ENCODE peak calls at places on chromosomes 12 and 14, in six cellular contexts. Y is H1, S is GM12878, O is SK-N-SH, X is K562, M is HepG2. H is an unnamed sample.
A peak's percentile ranks its signal among the peaks of the same experiment; 100 is the strongest.

GRCh38 chr14:49982082-49982481 is 89.2 kb downstream of the ARF6 start:
- DNase-seq in Y (no peak), S (no peak), O (no peak), X (no peak), M (no peak), H (no peak)

GRCh38 chr12:111112699-111113098 is 192.3 kb upstream of the MYL2 start:
- DNase-seq in Y (no peak), S (no peak), O (no peak), X (no peak), M (no peak), H (no peak)

GRCh38 chr12:77124767-77125166 is 59.4 kb upstream of the E2F7 start:
- DNase-seq in Y (no peak), S (no peak), O (no peak), X (no peak), M (no peak), H (no peak)

GRCh38 chr12:10716704-10717315 is 6.3 kb downstream of the YBX3 start:
- DNase-seq in Y (no peak), S (no peak), O (no peak), X (no peak), M (no peak), H (peak; percentile 69)

GRCh38 chr14:94689985-94690400 is 77.8 kb downstream of the SERPINA3 start:
- DNase-seq in Y (no peak), S (no peak), O (no peak), X (no peak), M (no peak), H (no peak)

GRCh38 chr12:90275088-90275487 is 566.5 kb upstream of the ATP2B1 start:
- DNase-seq in Y (no peak), S (no peak), O (no peak), X (no peak), M (no peak), H (no peak)

GRCh38 chr12:24997970-24998582 is 49.2 kb upstream of the BCAT1 start:
- DNase-seq in Y (no peak), S (peak; percentile 92), O (no peak), X (no peak), M (no peak), H (no peak)

GRCh38 chr12:132312516-132312915 is 16.9 kb downstream of the GALNT9 start:
- DNase-seq in Y (no peak), S (no peak), O (no peak), X (no peak), M (no peak), H (no peak)

GRCh38 chr12:70875628-70876027 is 44.9 kb downstream of the PTPRR start:
- DNase-seq in Y (no peak), S (no peak), O (no peak), X (no peak), M (no peak), H (no peak)

GRCh38 chr14:29810657-29811056 is 117.0 kb downstream of the PRKD1 start:
- DNase-seq in Y (no peak), S (no peak), O (no peak), X (no peak), M (no peak), H (no peak)

GRCh38 chr14:94020267-94020666 is 5.9 kb upstream of the OTUB2 start:
- DNase-seq in Y (no peak), S (no peak), O (no peak), X (no peak), M (no peak), H (no peak)

GRCh38 chr14:25110101-25110500 is 60.2 kb upstream of the STXBP6 start:
- DNase-seq in Y (no peak), S (no peak), O (no peak), X (no peak), M (no peak), H (no peak)

GRCh38 chr14:73752297-73752992 is 38.3 kb upstream of the PNMA1 start:
- DNase-seq in Y (no peak), S (no peak), O (peak; percentile 76), X (no peak), M (no peak), H (peak; percentile 53)

GRCh38 chr14:54252072-54252730 is 144.6 kb upstream of the CDKN3 start:
- DNase-seq in Y (no peak), S (no peak), O (no peak), X (no peak), M (peak; percentile 63), H (peak; percentile 8)

GRCh38 chr14:71400821-71401447 is 493.7 kb downstream of the PCNX1 start:
- DNase-seq in Y (no peak), S (peak; percentile 40), O (no peak), X (no peak), M (no peak), H (no peak)

GRCh38 chr12:111699-112591 is 45.4 kb downstream of the IQSEC3 start:
- DNase-seq in Y (no peak), S (peak; percentile 7), O (no peak), X (peak; percentile 38), M (no peak), H (no peak)

GRCh38 chr12:28963554-28963953 is 185.5 kb upstream of the FAR2 start:
- DNase-seq in Y (no peak), S (no peak), O (no peak), X (no peak), M (no peak), H (no peak)

GRCh38 chr14:93200553-93200952 is 6.3 kb downstream of the GON7 start:
- DNase-seq in Y (no peak), S (no peak), O (no peak), X (no peak), M (peak; percentile 43), H (no peak)

GRCh38 chr12:115835445-115835844 is 442.0 kb downstream of the MED13L start:
- DNase-seq in Y (no peak), S (no peak), O (peak; percentile 40), X (no peak), M (no peak), H (no peak)

GRCh38 chr14:68247867-68248266 is 428.3 kb downstream of the RAD51B start:
- DNase-seq in Y (no peak), S (no peak), O (no peak), X (no peak), M (no peak), H (no peak)

DNA sequence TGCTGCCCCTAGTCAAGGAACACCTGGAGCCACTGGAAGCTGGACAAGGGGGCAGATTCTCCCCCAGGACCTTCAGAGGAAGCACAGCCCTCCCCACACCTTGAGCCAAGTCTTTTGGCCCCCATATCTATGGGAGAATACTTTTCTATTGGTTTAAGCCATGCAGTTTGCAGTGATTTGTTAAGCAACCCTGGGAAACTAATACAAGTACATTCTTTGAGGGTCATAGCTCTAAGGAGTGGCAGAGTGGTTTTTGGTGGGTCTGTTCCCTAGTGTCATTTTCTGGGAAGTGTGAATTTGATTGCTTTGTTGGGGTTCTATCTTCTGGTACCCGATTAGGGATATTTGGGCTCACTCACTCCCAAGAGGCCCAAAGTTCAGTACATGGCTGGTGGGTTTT is 50.8 kb upstream of the PTCSC3 start:
- DNase-seq in Y (no peak), S (no peak), O (no peak), X (no peak), M (no peak), H (no peak)
- TF ChIP-seq CTCF in Y (no peak), S (no peak), O (no peak), X (no peak), M (no peak), H (no peak)

DNA sequence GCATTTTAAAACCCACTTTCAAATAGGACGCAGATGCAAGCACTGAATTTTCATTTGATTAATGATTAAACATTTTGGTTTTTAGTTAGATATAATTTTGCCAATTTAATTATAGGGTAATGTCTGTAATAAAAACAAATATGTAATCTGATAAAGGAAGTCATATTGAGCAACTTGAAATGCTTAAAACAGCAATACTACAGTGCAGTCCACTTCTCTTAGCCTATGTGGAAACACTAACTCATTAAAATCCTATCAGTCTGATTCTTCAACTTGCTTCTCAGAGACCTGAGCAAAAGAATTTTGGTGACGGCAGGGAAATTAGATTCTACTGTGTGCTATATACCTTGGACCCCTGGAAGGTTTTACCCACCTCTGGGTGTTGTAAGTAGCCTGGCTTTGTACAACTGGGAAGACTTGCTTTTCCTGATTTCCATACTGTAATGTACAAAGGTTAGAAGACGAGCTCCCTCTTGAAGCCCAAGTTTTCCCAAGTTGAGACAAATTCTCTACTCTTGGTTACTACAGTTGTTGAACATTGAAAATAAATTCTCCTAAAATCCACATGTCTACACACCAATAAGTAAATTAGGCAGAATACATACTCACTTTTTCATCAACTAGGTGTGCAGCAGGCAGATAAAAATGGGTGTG is 4.2 kb downstream of the TRHDE start:
- DNase-seq in Y (no peak), S (no peak), O (no peak), X (no peak), M (no peak), H (no peak)
- TF ChIP-seq CHD2 in Y (no peak), S (no peak), O (no peak), X (no peak), M (no peak), H (no peak)

GRCh38 chr12:95365912-95366311 is 108.0 kb upstream of the METAP2 start:
- DNase-seq in Y (no peak), S (no peak), O (no peak), X (no peak), M (no peak), H (no peak)

GRCh38 chr12:95368931-95369330 is 105.0 kb upstream of the METAP2 start:
- DNase-seq in Y (no peak), S (no peak), O (no peak), X (no peak), M (no peak), H (no peak)

GRCh38 chr12:95371571-95371970 is 102.4 kb upstream of the METAP2 start:
- DNase-seq in Y (no peak), S (no peak), O (no peak), X (no peak), M (no peak), H (no peak)
- TF ChIP-seq CTCF in Y (no peak), S (no peak), O (no peak), X (no peak), M (no peak), H (no peak)

GRCh38 chr12:49873361-49873934 is 30.3 kb downstream of the FAIM2 start:
- DNase-seq in Y (no peak), S (no peak), O (no peak), X (no peak), M (no peak), H (no peak)

GRCh38 chr12:49876070-49876469 is 27.6 kb downstream of the FAIM2 start:
- DNase-seq in Y (no peak), S (no peak), O (no peak), X (no peak), M (no peak), H (no peak)

GRCh38 chr12:49875115-49875720 is 28.5 kb downstream of the FAIM2 start:
- DNase-seq in Y (no peak), S (no peak), O (no peak), X (no peak), M (no peak), H (no peak)

GRCh38 chr12:49872781-49873181 is 29.9 kb upstream of the BCDIN3D start:
- DNase-seq in Y (peak; percentile 33), S (no peak), O (no peak), X (no peak), M (no peak), H (no peak)

DNA sequence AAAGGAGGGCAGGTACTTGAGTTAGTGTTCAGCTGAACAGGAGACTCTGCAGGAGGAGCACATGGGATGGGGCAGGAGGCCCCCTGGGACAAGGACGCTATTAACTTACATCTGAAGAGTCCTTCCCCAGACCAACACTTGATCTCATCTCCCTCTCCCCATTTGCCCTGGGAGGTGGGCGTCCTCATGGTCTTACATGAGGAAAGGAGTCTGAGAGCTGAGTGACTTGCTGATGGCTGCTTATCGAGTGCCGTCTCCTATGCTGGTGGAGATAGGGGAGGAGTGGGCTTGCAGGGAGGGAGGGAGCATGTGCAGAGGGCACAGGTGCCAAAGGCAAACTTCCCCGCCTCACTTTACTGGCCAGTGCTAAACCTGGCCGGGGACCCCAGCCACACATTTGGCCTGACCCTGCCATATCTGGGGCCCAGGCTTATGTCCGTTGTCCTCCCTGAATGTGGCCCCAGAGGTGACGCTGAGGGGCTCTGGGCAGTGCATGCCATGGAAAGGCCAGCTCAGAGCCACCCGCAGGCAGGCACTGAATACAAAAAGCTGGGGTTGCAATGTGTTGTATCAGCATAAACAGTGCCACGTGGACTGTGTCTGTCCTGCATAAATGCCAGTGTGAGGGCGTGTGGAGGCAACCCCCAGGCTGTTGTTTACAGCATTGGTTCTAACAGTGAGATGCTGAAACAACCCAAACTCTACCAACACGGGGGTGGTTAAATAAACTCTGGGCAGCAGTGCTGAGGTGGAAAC is 29.4 kb downstream of the FAIM2 start:
- DNase-seq in Y (no peak), S (no peak), O (no peak), X (no peak), M (no peak), H (no peak)
- TF ChIP-seq CHD2 in Y (no peak), S (no peak), O (no peak), X (no peak), M (no peak), H (no peak)

H was measured in A549.